ENCODE peak calls at places on chromosome 3, in eight cellular contexts. F is activated naive CD4-positive, alpha-beta T cell treated with Interleukin-2 at 50 U/mL for 16 hours; R is activated gamma-delta T cell treated with Interleukin-2 at 50 U/mL for 16 hours; W is GM23338; M is AG09319; S is effector CD4-positive, alpha-beta T cell; H is heart right ventricle; C is T follicular helper cell. X is an unnamed sample.
A peak's percentile ranks its signal among the peaks of the same experiment; 100 is the strongest.

GRCh38 chr3:141860086-141860669 is 16.3 kb upstream of the ATP1B3 start:
- DNase-seq in F (no peak), R (no peak), W (no peak), M (no peak), S (no peak), H (no peak), C (no peak), X (no peak)

GRCh38 chr3:66376568-66376967 is 124.3 kb downstream of the LRIG1 start:
- DNase-seq in F (no peak), R (no peak), W (no peak), M (no peak), S (no peak), H (no peak), C (no peak), X (peak; percentile 16)

GRCh38 chr3:187520027-187520945 is 149.9 kb downstream of the SST start:
- DNase-seq in F (no peak), R (no peak), W (no peak), M (no peak), S (no peak), H (peak; percentile 33), C (no peak), X (no peak)

GRCh38 chr3:36957862-36958686 is 13.2 kb upstream of the TRANK1 start:
- DNase-seq in F (peak; percentile 6), R (no peak), W (no peak), M (no peak), S (no peak), H (no peak), C (no peak), X (no peak)

GRCh38 chr3:177776656-177777055 is 579.4 kb upstream of the TBL1XR1 start:
- DNase-seq in F (no peak), R (no peak), W (peak; percentile 8), M (no peak), S (no peak), H (no peak), C (no peak), X (no peak)

GRCh38 chr3:108118038-108118727 is 27.4 kb upstream of the CD47 start:
- DNase-seq in F (peak; percentile 33), R (no peak), W (no peak), M (no peak), S (no peak), H (no peak), C (no peak), X (no peak)

GRCh38 chr3:59245300-59245878 is 195.6 kb upstream of the CFAP20DC start:
- DNase-seq in F (no peak), R (no peak), W (no peak), M (no peak), S (no peak), H (no peak), C (no peak), X (no peak)

GRCh38 chr3:27910456-27910855 is 188.3 kb upstream of the EOMES start:
- DNase-seq in F (no peak), R (no peak), W (no peak), M (no peak), S (no peak), H (no peak), C (no peak), X (no peak)

GRCh38 chr3:156764761-156765160 is 61.4 kb upstream of the LEKR1 start:
- DNase-seq in F (no peak), R (no peak), W (no peak), M (no peak), S (no peak), H (no peak), C (no peak), X (no peak)